ENCODE peak calls at places on chromosomes 4 and X, in ten cellular contexts. T is tibial nerve; E is CD8-positive, alpha-beta T cell; Y is lower lobe of right lung; V is tibial artery; S is PC-9; A is left lung; F is left ventricle myocardium inferior; K is psoas muscle; Q is GM23248. J is an unnamed sample. For H3K9me3 and H3K36me3, the result is how much of the 10 kb centered on the place peaks cover.

GRCh38 chr4:1290165-1290977 is 680 bp downstream of the MAEA start:
- DNase-seq in T (no peak), E (no peak), Y (no peak), V (no peak), S (peak), A (no peak), F (no peak), K (no peak), Q (peak), J (no peak)

GRCh38 chr4:16270654-16271328 is 44.5 kb upstream of the TAPT1 start:
- DNase-seq in T (no peak), E (no peak), Y (no peak), V (no peak), S (no peak), A (no peak), F (no peak), K (no peak), Q (peak), J (no peak)

GRCh38 chr4:119113033-119113655 is 22.5 kb upstream of the MYOZ2 start:
- DNase-seq in T (no peak), E (no peak), Y (no peak), V (no peak), S (no peak), A (no peak), F (no peak), K (no peak), Q (peak), J (no peak)

GRCh38 chr4:71052034-71052433 is 58.6 kb downstream of the DCK start:
- DNase-seq in T (no peak), E (no peak), Y (no peak), V (no peak), S (no peak), A (no peak), F (no peak), K (no peak), Q (no peak), J (no peak)

GRCh38 chr4:2402053-2402452 is 16.4 kb downstream of the ZFYVE28 start:
- DNase-seq in T (no peak), E (no peak), Y (peak), V (peak), S (peak), A (peak), F (peak), K (peak), Q (peak), J (no peak)

GRCh38 chrX:138771042-138771441 is 59.5 kb upstream of the FGF13 start:
- DNase-seq in T (no peak), E (no peak), Y (no peak), V (no peak), S (no peak), A (no peak), F (no peak), K (no peak), Q (peak), J (no peak)

GRCh38 chr4:5589495-5589894 is 118.9 kb downstream of the EVC2 start:
- DNase-seq in T (no peak), E (no peak), Y (no peak), V (no peak), S (no peak), A (no peak), F (no peak), K (no peak), Q (no peak), J (no peak)

GRCh38 chr4:14178421-14178820 is 550.9 kb upstream of the BOD1L1 start:
- DNase-seq in T (no peak), E (no peak), Y (no peak), V (no peak), S (no peak), A (no peak), F (no peak), K (no peak), Q (peak), J (no peak)

GRCh38 chr4:32112891-32113290 is 1392.7 kb downstream of the PCDH7 start:
- DNase-seq in T (no peak), E (no peak), Y (no peak), V (no peak), S (no peak), A (no peak), F (no peak), K (no peak), Q (no peak), J (no peak)

GRCh38 chrX:134548257-134548732 is 88.3 kb downstream of the HPRT1 start:
- DNase-seq in T (no peak), E (no peak), Y (no peak), V (no peak), S (no peak), A (no peak), F (no peak), K (no peak), Q (peak), J (no peak)

GRCh38 chrX:45699158-45699557 is 498.5 kb upstream of the DIPK2B start:
- DNase-seq in T (no peak), E (no peak), Y (no peak), V (no peak), S (no peak), A (no peak), F (no peak), K (no peak), Q (peak), J (no peak)

GRCh38 chrX:554271-554670 is 76.3 kb upstream of the SHOX start:
- DNase-seq in T (no peak), E (no peak), Y (no peak), V (no peak), S (no peak), A (no peak), F (no peak), K (no peak), Q (no peak), J (no peak)

GRCh38 chr4:98780111-98780549 is 121.7 kb upstream of the TSPAN5 start:
- DNase-seq in T (no peak), E (no peak), Y (no peak), V (no peak), S (no peak), A (no peak), F (no peak), K (no peak), Q (no peak), J (no peak)

GRCh38 chr4:121668368-121669162 is 28.2 kb downstream of the ANXA5 start:
- DNase-seq in T (no peak), E (no peak), Y (no peak), V (no peak), S (no peak), A (no peak), F (no peak), K (no peak), Q (peak), J (no peak)

GRCh38 chr4:8150152-8151090 is 8.2 kb downstream of the ABLIM2 start:
- DNase-seq in T (no peak), E (no peak), Y (no peak), V (no peak), S (no peak), A (peak), F (no peak), K (no peak), Q (peak), J (no peak)

GRCh38 chrX:39309721-39310152 is 508.5 kb downstream of the MID1IP1 start:
- DNase-seq in T (peak), E (peak), Y (no peak), V (no peak), S (no peak), A (no peak), F (peak), K (no peak), Q (no peak), J (peak)

DNA sequence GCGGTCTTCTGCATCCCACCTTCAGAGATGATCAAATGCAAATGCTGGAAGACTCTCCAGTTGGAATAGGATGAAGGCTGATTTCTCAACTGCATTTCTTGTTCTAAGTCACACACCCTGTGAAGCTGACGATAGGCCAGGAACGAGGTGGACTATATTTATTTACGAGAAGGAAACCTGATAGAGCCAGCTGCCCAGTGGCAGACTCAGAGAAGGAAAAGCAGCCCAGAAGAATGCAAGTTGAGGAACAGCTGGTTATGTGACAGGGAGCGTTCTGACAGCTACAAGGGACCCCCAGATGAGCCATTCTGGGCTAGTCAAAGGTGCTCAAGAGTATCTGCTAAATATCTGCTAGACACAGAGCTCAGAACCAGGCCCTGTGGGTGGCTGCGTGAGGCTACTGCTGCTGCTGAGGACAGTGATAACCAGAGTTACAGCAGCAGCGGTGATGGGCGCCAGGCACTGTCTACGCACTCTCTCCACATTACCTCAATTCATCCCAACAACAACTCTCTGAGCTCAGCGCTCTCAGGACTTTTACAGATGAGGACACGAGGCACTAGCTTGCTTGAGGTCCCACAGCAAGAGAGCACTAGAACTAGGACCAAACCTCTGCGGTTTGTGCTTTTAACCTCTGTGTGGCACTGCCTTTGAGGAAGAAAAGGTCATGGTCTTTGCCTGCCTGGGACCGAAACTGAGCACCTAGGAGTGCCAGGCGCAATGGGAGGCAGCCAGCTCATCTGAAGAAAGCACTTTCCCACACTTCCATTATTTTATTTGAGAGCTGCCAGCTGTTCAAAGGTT is 69.0 kb downstream of the GATB start:
- DNase-seq in T (peak), E (no peak), Y (no peak), V (no peak), S (no peak), A (no peak), F (peak), K (peak), Q (no peak), J (no peak)
- H3K27ac ChIP-seq in T (peak), E (no peak), Y (no peak), V (no peak), S (no peak), A (no peak), F (peak), K (peak), Q (no peak), J (no peak)

GRCh38 chr4:55540271-55540670 is 6.4 kb downstream of the CLOCK start:
- DNase-seq in T (no peak), E (no peak), Y (no peak), V (no peak), S (no peak), A (no peak), F (no peak), K (no peak), Q (no peak), J (no peak)

GRCh38 chr4:55528495-55528894 is 18.2 kb downstream of the CLOCK start:
- DNase-seq in T (no peak), E (no peak), Y (no peak), V (no peak), S (no peak), A (no peak), F (no peak), K (no peak), Q (no peak), J (no peak)

GRCh38 chr4:55530167-55530566 is 16.5 kb downstream of the CLOCK start:
- DNase-seq in T (no peak), E (no peak), Y (no peak), V (no peak), S (no peak), A (no peak), F (no peak), K (no peak), Q (no peak), J (no peak)

GRCh38 chr4:55534306-55534705 is 12.4 kb downstream of the CLOCK start:
- DNase-seq in T (no peak), E (no peak), Y (no peak), V (no peak), S (no peak), A (no peak), F (no peak), K (no peak), Q (no peak), J (no peak)
- H3K9me3 ChIP-seq in T (under half), E (under half), Y (under half), V (under half), S (under half), A (under half), F (under half), K (under half), Q (under half), J (under half)

GRCh38 chr4:113509851-113510250 is 251.7 kb downstream of the CAMK2D start:
- DNase-seq in T (no peak), E (no peak), Y (no peak), V (no peak), S (no peak), A (no peak), F (no peak), K (no peak), Q (no peak), J (no peak)

GRCh38 chr4:113513376-113513775 is 248.2 kb downstream of the CAMK2D start:
- DNase-seq in T (no peak), E (no peak), Y (no peak), V (no peak), S (no peak), A (no peak), F (no peak), K (no peak), Q (no peak), J (no peak)

GRCh38 chr4:113511944-113512343 is 249.6 kb downstream of the CAMK2D start:
- DNase-seq in T (no peak), E (no peak), Y (no peak), V (no peak), S (no peak), A (no peak), F (no peak), K (no peak), Q (no peak), J (no peak)

DNA sequence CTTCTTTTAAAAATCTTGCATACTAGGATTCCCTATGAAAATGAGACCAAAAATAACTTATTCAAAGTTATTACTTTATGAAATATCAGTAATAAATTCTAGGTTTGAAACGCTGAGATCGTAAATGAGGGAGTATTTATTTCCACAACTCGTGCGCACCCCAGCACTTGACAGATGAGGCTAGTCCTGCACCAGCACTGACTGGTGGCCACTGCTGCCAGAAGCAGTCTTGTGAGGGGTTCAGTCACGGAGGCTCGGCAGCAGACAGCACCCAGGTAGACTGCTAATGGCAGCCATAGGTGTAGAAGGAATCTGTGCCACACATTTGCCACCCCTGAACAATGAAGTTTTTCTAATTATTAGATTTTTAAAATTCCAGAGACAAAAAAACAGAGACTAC is 248.7 kb downstream of the CAMK2D start:
- DNase-seq in T (no peak), E (no peak), Y (no peak), V (no peak), S (no peak), A (no peak), F (no peak), K (no peak), Q (no peak), J (no peak)
- H3K36me3 ChIP-seq in T (under half), E (under half), Y (half or more), V (under half), S (under half), A (under half), F (half or more), K (under half), Q (half or more), J (under half)

GRCh38 chr4:159669094-159669493 is 566.2 kb downstream of the RAPGEF2 start:
- DNase-seq in T (no peak), E (no peak), Y (no peak), V (no peak), S (no peak), A (no peak), F (no peak), K (no peak), Q (no peak), J (no peak)

GRCh38 chr4:159677521-159677920 is 574.6 kb downstream of the RAPGEF2 start:
- DNase-seq in T (no peak), E (no peak), Y (no peak), V (no peak), S (no peak), A (no peak), F (no peak), K (no peak), Q (no peak), J (no peak)

GRCh38 chr4:159673221-159673620 is 570.3 kb downstream of the RAPGEF2 start:
- DNase-seq in T (no peak), E (no peak), Y (no peak), V (no peak), S (no peak), A (no peak), F (no peak), K (no peak), Q (no peak), J (no peak)

DNA sequence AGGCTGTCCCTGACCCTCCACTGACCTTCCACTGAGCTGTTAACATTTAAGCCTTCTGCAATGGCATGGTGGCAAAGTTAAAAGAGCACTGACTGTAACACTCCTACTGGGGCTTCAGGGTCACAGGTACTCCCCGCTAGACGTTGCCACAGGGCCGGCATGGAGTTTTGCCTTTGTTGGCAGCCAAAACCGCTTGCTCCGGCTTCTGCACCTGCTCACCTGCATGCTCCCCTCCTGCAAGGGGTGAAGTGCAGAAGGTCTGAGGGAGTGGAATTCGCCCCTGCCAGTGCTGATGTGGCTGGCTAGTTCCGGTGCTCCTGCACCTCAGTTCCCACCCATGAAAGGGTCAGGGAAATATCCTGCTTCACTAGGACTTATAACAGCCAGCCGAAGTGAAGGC is 571.4 kb downstream of the RAPGEF2 start:
- DNase-seq in T (no peak), E (no peak), Y (no peak), V (no peak), S (no peak), A (peak), F (no peak), K (no peak), Q (no peak), J (no peak)
- H3K27ac ChIP-seq in T (no peak), E (no peak), Y (no peak), V (no peak), S (no peak), A (no peak), F (no peak), K (no peak), Q (no peak), J (no peak)

GRCh38 chr4:139691-140090 is 15.4 kb downstream of the ZNF718 start:
- DNase-seq in T (no peak), E (no peak), Y (no peak), V (no peak), S (no peak), A (no peak), F (no peak), K (no peak), Q (no peak), J (no peak)

GRCh38 chr4:138935-139334 is 14.6 kb downstream of the ZNF718 start:
- DNase-seq in T (no peak), E (no peak), Y (no peak), V (no peak), S (no peak), A (no peak), F (no peak), K (no peak), Q (no peak), J (no peak)
- H3K9me3 ChIP-seq in T (under half), E (half or more), Y (half or more), V (under half), S (under half), A (under half), F (half or more), K (half or more), Q (under half), J (half or more)

DNA sequence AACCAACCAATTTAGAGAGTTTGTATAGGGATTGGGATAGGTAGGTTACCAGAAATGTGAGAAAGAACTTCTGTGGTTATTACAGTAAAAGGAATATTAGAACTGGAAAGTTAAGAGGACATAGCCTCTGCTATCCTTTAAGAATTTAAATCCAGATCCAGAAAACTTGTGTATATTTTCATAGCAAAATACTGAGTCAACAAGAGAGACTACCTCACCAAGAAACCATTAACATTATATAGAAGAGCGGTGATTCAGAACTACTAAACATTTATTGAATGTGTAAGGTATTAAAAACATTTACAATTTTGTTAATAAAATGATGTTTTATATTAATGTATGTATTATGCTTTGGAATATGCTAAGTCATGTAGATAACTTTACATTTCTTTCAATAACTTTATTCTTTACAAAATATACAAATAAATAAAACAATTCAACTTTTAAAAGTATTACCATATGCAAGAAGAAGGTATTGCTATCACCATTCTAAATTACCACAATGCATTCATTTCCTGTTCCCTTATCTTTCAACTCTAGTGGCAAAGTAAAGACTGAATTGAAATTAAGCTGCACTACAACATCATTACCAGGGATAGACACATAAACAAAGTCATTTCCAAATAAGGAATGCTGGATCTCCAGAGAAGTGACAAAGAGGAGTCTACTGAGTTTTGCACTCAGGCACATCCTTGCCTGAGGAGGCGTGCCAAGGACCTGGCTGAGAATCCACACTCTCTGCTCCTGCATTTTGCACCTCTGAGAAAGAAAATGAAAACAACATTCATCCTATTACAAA is 6.1 kb upstream of the BDH2 start:
- DNase-seq in T (no peak), E (no peak), Y (no peak), V (no peak), S (no peak), A (no peak), F (no peak), K (no peak), Q (peak), J (no peak)
- H3K36me3 ChIP-seq in T (under half), E (under half), Y (under half), V (under half), S (under half), A (under half), F (under half), K (under half), Q (under half), J (under half)

GRCh38 chr4:51862781-51863180 is 19.8 kb downstream of the DCUN1D4 start:
- DNase-seq in T (no peak), E (no peak), Y (no peak), V (no peak), S (no peak), A (no peak), F (no peak), K (no peak), Q (no peak), J (no peak)

GRCh38 chr4:51855751-51856150 is 12.8 kb downstream of the DCUN1D4 start:
- DNase-seq in T (no peak), E (no peak), Y (no peak), V (no peak), S (no peak), A (no peak), F (no peak), K (no peak), Q (no peak), J (no peak)

GRCh38 chr4:51862199-51862598 is 19.2 kb downstream of the DCUN1D4 start:
- DNase-seq in T (no peak), E (no peak), Y (no peak), V (no peak), S (no peak), A (no peak), F (no peak), K (no peak), Q (no peak), J (no peak)

GRCh38 chr4:51858605-51859211 is 15.8 kb downstream of the DCUN1D4 start:
- DNase-seq in T (no peak), E (no peak), Y (no peak), V (no peak), S (no peak), A (no peak), F (no peak), K (no peak), Q (no peak), J (no peak)

GRCh38 chr4:51859476-51860032 is 16.6 kb downstream of the DCUN1D4 start:
- DNase-seq in T (no peak), E (no peak), Y (no peak), V (no peak), S (no peak), A (no peak), F (no peak), K (no peak), Q (no peak), J (no peak)
- H3K27ac ChIP-seq in T (no peak), E (no peak), Y (no peak), V (no peak), S (no peak), A (no peak), F (no peak), K (peak), Q (no peak), J (no peak)

GRCh38 chr4:180190382-180190781 is 2052.8 kb upstream of the TENM3 start:
- DNase-seq in T (no peak), E (no peak), Y (no peak), V (no peak), S (no peak), A (no peak), F (no peak), K (no peak), Q (no peak), J (no peak)
- H3K9me3 ChIP-seq in T (under half), E (under half), Y (under half), V (under half), S (under half), A (under half), F (under half), K (under half), Q (under half), J (under half)

GRCh38 chr4:122980860-122981259 is 58.5 kb upstream of the NUDT6 start:
- DNase-seq in T (no peak), E (no peak), Y (no peak), V (no peak), S (no peak), A (no peak), F (no peak), K (no peak), Q (no peak), J (no peak)
- H3K36me3 ChIP-seq in T (under half), E (under half), Y (under half), V (under half), S (under half), A (under half), F (under half), K (under half), Q (under half), J (under half)

J was measured in effector memory CD4-positive, alpha-beta T cell.